ENCODE peak calls at places on chromosomes 16 and 17, in six cellular contexts. B, G, I, F, Z and L are unnamed samples. For H3K9me3, the result is how much of the 10 kb centered on the place peaks cover.

GRCh38 chr17:68238488-68238887 is 9.4 kb upstream of the AMZ2 start:
- DNase-seq in I (no peak), G (no peak), F (no peak), Z (no peak), B (no peak), L (no peak)

GRCh38 chr17:27958708-27959381 is 65.7 kb upstream of the LYRM9 start:
- DNase-seq in I (no peak), F (no peak), B (no peak), G (no peak), Z (no peak), L (no peak)

GRCh38 chr17:73541111-73541510 is 103.1 kb downstream of the SDK2 start:
- DNase-seq in B (no peak), G (no peak), Z (no peak), F (no peak), I (no peak), L (no peak)

GRCh38 chr17:68398731-68399637 is 58.3 kb downstream of the WIPI1 start:
- DNase-seq in B (peak), Z (no peak), I (peak), G (peak), F (peak), L (peak)

GRCh38 chr16:29232811-29233704 is 173.5 kb downstream of the NPIPB11 start:
- DNase-seq in Z (no peak), G (no peak), I (peak), F (no peak), B (no peak), L (no peak)

GRCh38 chr17:41127371-41127770 is 3.4 kb upstream of the KRTAP4-12 start:
- DNase-seq in B (no peak), Z (no peak), F (no peak), G (no peak), I (no peak), L (no peak)

GRCh38 chr17:64005734-64006167 is 7.6 kb downstream of the PRR29 start:
- DNase-seq in I (no peak), G (no peak), Z (no peak), B (no peak), F (peak), L (peak)

GRCh38 chr16:56300901-56301351 is 109.6 kb downstream of the GNAO1 start:
- DNase-seq in I (no peak), F (no peak), Z (no peak), B (no peak), G (no peak), L (no peak)

GRCh38 chr17:37405955-37406634 is 541 bp downstream of the ACACA start:
- DNase-seq in G (no peak), B (no peak), Z (peak), F (no peak), I (no peak), L (no peak)

GRCh38 chr16:4733747-4734062 is 366 bp downstream of the ANKS3 start:
- DNase-seq in B (no peak), Z (no peak), F (no peak), I (no peak), G (no peak), L (no peak)

GRCh38 chr17:45867702-45868101 is 23.0 kb downstream of the SPPL2C start:
- DNase-seq in I (no peak), G (no peak), F (peak), B (no peak), Z (no peak), L (no peak)

GRCh38 chr17:55335625-55336024 is 70.9 kb downstream of the HLF start:
- DNase-seq in B (no peak), G (no peak), Z (no peak), I (no peak), F (no peak), L (no peak)

GRCh38 chr17:75118307-75118706 is 8.5 kb downstream of the ARMC7 start:
- DNase-seq in I (no peak), B (no peak), F (no peak), G (no peak), Z (no peak), L (no peak)

GRCh38 chr17:1785925-1786324 is 24.1 kb downstream of the SERPINF1 start:
- DNase-seq in F (no peak), G (no peak), Z (no peak), B (peak), I (no peak), L (peak)

GRCh38 chr17:47237841-47238240 is 15.8 kb upstream of the ITGB3 start:
- DNase-seq in G (no peak), I (no peak), B (no peak), F (no peak), Z (no peak), L (no peak)

GRCh38 chr17:77666881-77667395 is 291.6 kb upstream of the TNRC6C start:
- DNase-seq in Z (peak), I (peak), G (no peak), B (no peak), F (no peak), L (no peak)

GRCh38 chr17:36183001-36183810 is 6.8 kb upstream of the TBC1D3B start:
- DNase-seq in I (peak), F (peak), B (peak), G (peak), Z (no peak), L (peak)

GRCh38 chr16:80964351-80964750 is 42.3 kb downstream of the CMC2 start:
- DNase-seq in I (no peak), F (no peak), B (no peak), Z (no peak), G (no peak), L (no peak)

GRCh38 chr16:89269805-89270665 is 52.5 kb downstream of the ZNF778 start:
- DNase-seq in Z (no peak), I (no peak), B (no peak), F (peak), G (no peak), L (no peak)

GRCh38 chr16:70752381-70752780 is 48.6 kb downstream of the VAC14 start:
- DNase-seq in B (no peak), Z (no peak), G (no peak), I (no peak), F (no peak), L (no peak)

GRCh38 chr16:70749681-70750601 is 51.0 kb downstream of the VAC14 start:
- DNase-seq in Z (no peak), I (no peak), G (no peak), F (no peak), B (peak), L (no peak)

GRCh38 chr16:70749006-70749678 is 51.8 kb downstream of the VAC14 start:
- DNase-seq in F (no peak), I (no peak), Z (no peak), B (no peak), G (no peak), L (no peak)

GRCh38 chr16:70751593-70751992 is 49.4 kb downstream of the VAC14 start:
- DNase-seq in F (no peak), G (no peak), I (no peak), B (no peak), Z (no peak), L (no peak)

GRCh38 chr16:70750893-70751467 is 50.0 kb downstream of the VAC14 start:
- DNase-seq in B (peak), G (peak), F (no peak), Z (no peak), I (peak), L (peak)
- H3K27ac ChIP-seq in B (peak), G (peak), F (no peak), Z (no peak), I (peak), L (peak)

DNA sequence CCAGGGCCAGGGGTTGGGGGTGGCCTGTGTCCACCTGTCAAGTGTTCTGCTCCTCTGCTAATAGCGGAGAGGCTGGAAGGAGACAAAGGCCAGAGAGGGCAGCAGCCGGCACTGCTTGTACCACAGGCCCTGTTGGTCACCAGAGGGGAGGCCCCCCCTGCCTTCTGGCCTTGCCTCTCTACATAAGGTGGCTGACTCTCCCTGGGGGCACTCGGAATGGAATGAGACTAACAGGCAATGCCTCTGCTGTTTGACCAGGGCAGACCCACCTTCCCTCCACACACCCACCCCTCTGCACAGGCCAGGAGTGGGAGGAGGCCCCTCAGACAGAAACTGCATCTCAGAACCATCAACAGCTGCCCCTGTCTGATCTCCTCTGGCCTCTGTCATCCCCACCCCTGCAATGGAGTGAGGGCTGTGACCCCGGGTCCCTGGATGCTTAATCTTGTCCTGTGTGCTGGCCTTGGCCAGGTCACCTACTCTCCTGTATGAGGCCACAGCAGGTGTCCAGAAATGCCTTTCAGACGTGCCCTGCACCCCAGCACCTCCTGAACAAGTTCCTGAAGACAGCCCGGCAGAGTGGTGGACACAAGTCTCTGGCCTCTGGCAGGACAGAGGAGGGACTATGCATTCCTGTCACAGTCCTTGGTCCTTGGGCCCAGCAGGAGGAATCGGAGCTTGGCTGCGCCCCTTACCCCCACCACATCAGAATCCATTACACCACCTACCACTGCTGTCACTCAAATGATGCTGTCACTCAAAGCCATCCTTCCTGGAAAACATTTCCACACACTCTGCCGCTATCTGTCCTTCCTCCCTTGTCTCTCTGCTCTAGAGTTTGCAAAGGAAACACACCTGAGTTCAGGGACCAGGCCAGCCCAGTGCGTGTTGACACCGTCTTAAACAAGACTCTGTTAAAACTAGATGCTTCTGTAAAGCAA is 107.5 kb upstream of the ZNF750 start:
- DNase-seq in B (no peak), Z (no peak), G (no peak), I (peak), F (no peak), L (peak)
- H3K9me3 ChIP-seq in B (under half), Z (under half), G (under half), I (under half), F (under half), L (under half)

DNA sequence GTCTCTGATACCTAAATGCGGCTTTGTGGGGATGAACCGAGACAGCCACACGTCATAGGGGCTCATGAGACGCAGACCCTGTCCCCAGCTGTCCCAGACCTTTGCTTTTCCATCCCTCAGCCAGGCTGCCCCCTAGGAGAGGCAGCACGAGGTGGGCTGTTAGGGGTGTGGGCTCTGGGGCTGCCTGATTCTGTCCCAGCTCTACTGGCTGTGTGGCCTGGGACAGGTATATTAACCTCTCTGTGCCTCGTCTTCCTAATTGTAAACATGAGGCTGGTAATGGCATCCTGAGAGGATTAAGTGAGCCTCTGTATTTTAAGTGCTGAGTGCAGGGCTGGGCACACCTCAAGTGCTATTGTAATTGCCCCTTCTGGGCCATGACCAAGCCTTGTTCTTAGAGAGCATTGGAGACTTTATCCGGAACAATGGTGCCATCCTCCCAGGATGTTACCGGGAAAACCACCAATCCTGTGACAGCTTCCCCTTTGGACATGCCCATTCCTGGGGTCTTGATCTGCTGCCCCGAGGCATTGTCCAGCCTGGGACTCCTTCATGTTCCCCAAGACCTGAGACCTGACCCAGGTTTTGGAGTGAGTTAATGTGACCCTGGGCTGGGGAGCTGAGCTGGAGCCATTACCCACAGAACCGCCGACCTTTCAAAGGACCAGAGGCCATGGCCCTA is 5.1 kb downstream of the ADGRG1 start:
- DNase-seq in G (no peak), I (no peak), B (no peak), F (no peak), Z (no peak), L (no peak)
- H3K27ac ChIP-seq in G (no peak), I (peak), B (peak), F (peak), Z (no peak), L (peak)

DNA sequence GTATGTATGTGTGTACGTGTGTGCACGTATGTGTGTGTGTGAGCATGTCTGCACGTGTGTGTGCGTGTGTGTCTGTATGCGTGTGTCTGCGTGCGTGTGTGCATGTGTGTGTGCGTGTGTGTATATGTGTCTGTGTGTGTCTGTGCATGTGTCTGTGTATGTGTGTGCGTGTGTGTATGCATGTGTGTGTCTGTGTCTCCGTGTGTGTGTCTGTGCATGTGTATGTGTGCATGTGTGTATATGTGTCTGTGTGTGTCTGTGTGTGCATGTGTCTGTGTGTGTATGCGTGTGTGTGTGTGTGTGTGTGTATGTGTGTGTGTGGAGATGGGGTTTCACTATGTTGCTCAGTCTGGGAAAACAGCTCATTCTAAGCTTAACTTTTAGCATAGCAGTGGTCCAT is 43.9 kb downstream of the ATP2C2 start:
- DNase-seq in B (no peak), G (no peak), F (no peak), Z (no peak), I (peak), L (no peak)
- H3K9me3 ChIP-seq in B (under half), G (under half), F (under half), Z (under half), I (under half), L (under half)

GRCh38 chr17:34979153-34979552 is 1.2 kb upstream of the LIG3 start:
- DNase-seq in F (no peak), B (no peak), G (no peak), I (no peak), Z (no peak), L (no peak)

GRCh38 chr17:34979650-34980352 is 511 bp upstream of the LIG3 start:
- DNase-seq in Z (no peak), B (no peak), I (no peak), G (no peak), F (no peak), L (no peak)

GRCh38 chr17:34980681-34981537 is 597 bp downstream of the LIG3 start:
- DNase-seq in Z (peak), I (peak), B (peak), G (peak), F (peak), L (peak)

GRCh38 chr17:34980353-34980680 is at the start of gene LIG3:
- DNase-seq in F (peak), G (peak), B (peak), I (peak), Z (peak), L (peak)

DNA sequence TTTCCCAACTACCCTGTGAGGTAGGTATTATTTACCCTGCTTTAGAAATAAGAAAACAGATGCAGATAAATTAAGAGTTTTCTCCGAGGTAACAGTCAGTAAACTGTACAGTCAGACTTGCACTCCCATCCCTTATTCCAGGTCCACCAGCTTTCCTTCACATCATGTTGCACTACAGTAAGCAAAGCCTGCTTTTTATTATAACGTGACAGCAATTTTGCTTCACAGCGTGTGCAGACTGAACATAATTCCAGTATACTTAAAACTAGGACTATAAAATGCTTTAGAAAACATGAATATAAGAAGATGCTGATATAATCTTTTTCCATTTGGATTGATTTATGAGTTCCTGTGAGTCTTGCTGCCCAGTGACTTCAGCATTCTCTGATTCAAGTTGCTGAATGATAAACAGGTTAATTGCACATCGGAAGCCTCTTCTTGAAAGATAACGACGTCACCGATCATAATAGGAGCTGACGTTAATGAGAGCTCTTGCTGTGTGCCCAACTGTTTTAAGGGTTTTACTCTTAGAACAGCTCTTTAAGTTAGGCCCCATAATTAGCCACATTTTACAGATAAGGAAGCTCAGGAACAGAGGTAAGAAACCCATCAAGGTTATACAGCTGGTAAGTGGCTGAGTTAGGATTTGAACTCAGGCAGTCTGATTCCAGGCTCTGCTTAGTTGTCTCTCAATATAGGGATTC is 1.4 kb downstream of the LIG3 start:
- DNase-seq in I (no peak), Z (no peak), G (no peak), F (no peak), B (no peak), L (no peak)
- H3K27ac ChIP-seq in I (peak), Z (peak), G (peak), F (peak), B (peak), L (peak)

GRCh38 chr16:35510701-35511100 is 2051.3 kb downstream of the TP53TG3F start:
- DNase-seq in B (no peak), G (no peak), I (no peak), F (no peak), Z (no peak), L (no peak)

GRCh38 chr16:35516971-35517370 is 2057.6 kb downstream of the TP53TG3F start:
- DNase-seq in G (no peak), B (no peak), F (no peak), I (no peak), Z (no peak), L (no peak)

GRCh38 chr16:35516551-35516950 is 2057.1 kb downstream of the TP53TG3F start:
- DNase-seq in B (no peak), G (peak), F (no peak), I (no peak), Z (no peak), L (no peak)
- H3K9me3 ChIP-seq in B (under half), G (under half), F (under half), I (under half), Z (under half), L (under half)

GRCh38 chr17:15513058-15513858 is 45.8 kb upstream of the CDRT4 start:
- DNase-seq in I (no peak), G (no peak), B (no peak), Z (no peak), F (no peak), L (no peak)

GRCh38 chr17:15516150-15516549 is 47.1 kb downstream of the TVP23C start:
- DNase-seq in F (peak), B (no peak), I (no peak), G (no peak), Z (no peak), L (no peak)

GRCh38 chr17:15513859-15514446 is 46.5 kb upstream of the CDRT4 start:
- DNase-seq in G (no peak), F (no peak), B (no peak), Z (no peak), I (no peak), L (no peak)

GRCh38 chr17:15512310-15512709 is 44.9 kb upstream of the CDRT4 start:
- DNase-seq in F (no peak), G (no peak), B (no peak), Z (no peak), I (no peak), L (no peak)

GRCh38 chr17:15514469-15514868 is 47.0 kb upstream of the CDRT4 start:
- DNase-seq in F (no peak), G (no peak), B (no peak), I (no peak), Z (no peak), L (no peak)
- H3K27ac ChIP-seq in F (no peak), G (no peak), B (no peak), I (peak), Z (no peak), L (peak)